ENCODE peak calls at places on chromosomes 2 and 18, in seven cellular contexts. One of them, this sample, is unnamed.

GRCh38 chr18:27605107-27605834 is 420.2 kb upstream of the CHST9 start:
- DNase-seq in fibroblast of lung: peak; percentile 70
- DNase-seq in aorta: peak; percentile 43
- DNase-seq in psoas muscle: no peak
- DNase-seq in neural progenitor cell: peak; percentile 88
- DNase-seq in GM12878: no peak
- DNase-seq in tibial nerve: peak; percentile 60
- DNase-seq in this sample: peak; percentile 74

GRCh38 chr2:66694087-66694858 is 259.3 kb downstream of the MEIS1 start:
- DNase-seq in fibroblast of lung: no peak
- DNase-seq in aorta: no peak
- DNase-seq in psoas muscle: no peak
- DNase-seq in neural progenitor cell: no peak
- DNase-seq in GM12878: no peak
- DNase-seq in tibial nerve: no peak
- DNase-seq in this sample: no peak

GRCh38 chr2:12763486-12763885 is 46.8 kb downstream of the TRIB2 start:
- DNase-seq in fibroblast of lung: no peak
- DNase-seq in aorta: no peak
- DNase-seq in psoas muscle: no peak
- DNase-seq in neural progenitor cell: no peak
- DNase-seq in GM12878: no peak
- DNase-seq in tibial nerve: no peak
- DNase-seq in this sample: no peak

GRCh38 chr2:64887565-64887964 is 101.6 kb upstream of the SLC1A4 start:
- DNase-seq in fibroblast of lung: no peak
- DNase-seq in aorta: no peak
- DNase-seq in psoas muscle: no peak
- DNase-seq in neural progenitor cell: no peak
- DNase-seq in GM12878: no peak
- DNase-seq in tibial nerve: no peak
- DNase-seq in this sample: no peak

GRCh38 chr2:95359501-95359930 is 43.0 kb upstream of the FAHD2A start:
- DNase-seq in fibroblast of lung: no peak
- DNase-seq in aorta: no peak
- DNase-seq in psoas muscle: no peak
- DNase-seq in neural progenitor cell: no peak
- DNase-seq in GM12878: no peak
- DNase-seq in tibial nerve: no peak
- DNase-seq in this sample: no peak

GRCh38 chr2:164781394-164781793 is 60.2 kb downstream of the COBLL1 start:
- DNase-seq in fibroblast of lung: no peak
- DNase-seq in aorta: no peak
- DNase-seq in psoas muscle: no peak
- DNase-seq in neural progenitor cell: no peak
- DNase-seq in GM12878: no peak
- DNase-seq in tibial nerve: no peak
- DNase-seq in this sample: no peak

GRCh38 chr2:58006256-58006951 is 40.2 kb upstream of the VRK2 start:
- DNase-seq in fibroblast of lung: no peak
- DNase-seq in aorta: no peak
- DNase-seq in psoas muscle: no peak
- DNase-seq in neural progenitor cell: no peak
- DNase-seq in GM12878: no peak
- DNase-seq in tibial nerve: no peak
- DNase-seq in this sample: no peak

GRCh38 chr2:191740016-191740419 is 62.1 kb downstream of the NABP1 start:
- DNase-seq in fibroblast of lung: no peak
- DNase-seq in aorta: no peak
- DNase-seq in psoas muscle: no peak
- DNase-seq in neural progenitor cell: no peak
- DNase-seq in GM12878: peak; percentile 20
- DNase-seq in tibial nerve: no peak
- DNase-seq in this sample: no peak

GRCh38 chr2:39730685-39731302 is 48.3 kb downstream of the THUMPD2 start:
- DNase-seq in fibroblast of lung: peak; percentile 25
- DNase-seq in aorta: no peak
- DNase-seq in psoas muscle: no peak
- DNase-seq in neural progenitor cell: peak; percentile 39
- DNase-seq in GM12878: no peak
- DNase-seq in tibial nerve: no peak
- DNase-seq in this sample: no peak

GRCh38 chr18:5879479-5879882 is 15.8 kb downstream of the TMEM200C start:
- DNase-seq in fibroblast of lung: peak; percentile 66
- DNase-seq in aorta: no peak
- DNase-seq in psoas muscle: no peak
- DNase-seq in neural progenitor cell: peak; percentile 31
- DNase-seq in GM12878: no peak
- DNase-seq in tibial nerve: no peak
- DNase-seq in this sample: peak; percentile 5

GRCh38 chr18:8322486-8322885 is 286.8 kb upstream of the RAB12 start:
- DNase-seq in fibroblast of lung: no peak
- DNase-seq in aorta: no peak
- DNase-seq in psoas muscle: no peak
- DNase-seq in neural progenitor cell: no peak
- DNase-seq in GM12878: no peak
- DNase-seq in tibial nerve: no peak
- DNase-seq in this sample: no peak

GRCh38 chr2:47437287-47437686 is 34.3 kb downstream of the MSH2 start:
- DNase-seq in fibroblast of lung: peak; percentile 71
- DNase-seq in aorta: no peak
- DNase-seq in psoas muscle: no peak
- DNase-seq in neural progenitor cell: peak; percentile 31
- DNase-seq in GM12878: no peak
- DNase-seq in tibial nerve: no peak
- DNase-seq in this sample: no peak

GRCh38 chr2:23584054-23584745 is 199.2 kb downstream of the KLHL29 start:
- DNase-seq in fibroblast of lung: no peak
- DNase-seq in aorta: peak; percentile 76
- DNase-seq in psoas muscle: peak; percentile 79
- DNase-seq in neural progenitor cell: no peak
- DNase-seq in GM12878: no peak
- DNase-seq in tibial nerve: no peak
- DNase-seq in this sample: no peak

GRCh38 chr18:6414723-6415362 is at the start of gene L3MBTL4:
- DNase-seq in fibroblast of lung: no peak
- DNase-seq in aorta: no peak
- DNase-seq in psoas muscle: peak; percentile 51
- DNase-seq in neural progenitor cell: peak; percentile 53
- DNase-seq in GM12878: no peak
- DNase-seq in tibial nerve: peak; percentile 7
- DNase-seq in this sample: no peak

GRCh38 chr2:100393362-100393761 is 24.1 kb downstream of the CHST10 start:
- DNase-seq in fibroblast of lung: no peak
- DNase-seq in aorta: no peak
- DNase-seq in psoas muscle: no peak
- DNase-seq in neural progenitor cell: no peak
- DNase-seq in GM12878: no peak
- DNase-seq in tibial nerve: no peak
- DNase-seq in this sample: no peak

GRCh38 chr2:26246818-26247217 is 2.1 kb downstream of the HADHB start:
- DNase-seq in fibroblast of lung: peak; percentile 57
- DNase-seq in aorta: no peak
- DNase-seq in psoas muscle: peak; percentile 82
- DNase-seq in neural progenitor cell: no peak
- DNase-seq in GM12878: peak; percentile 21
- DNase-seq in tibial nerve: no peak
- DNase-seq in this sample: peak; percentile 19

GRCh38 chr2:7014201-7014640 is 97.0 kb downstream of the RNF144A start:
- DNase-seq in fibroblast of lung: no peak
- DNase-seq in aorta: no peak
- DNase-seq in psoas muscle: no peak
- DNase-seq in neural progenitor cell: peak; percentile 69
- DNase-seq in GM12878: no peak
- DNase-seq in tibial nerve: no peak
- DNase-seq in this sample: peak; percentile 54

GRCh38 chr18:56913970-56914369 is 232.9 kb upstream of the BOD1L2 start:
- DNase-seq in fibroblast of lung: no peak
- DNase-seq in aorta: no peak
- DNase-seq in psoas muscle: no peak
- DNase-seq in neural progenitor cell: no peak
- DNase-seq in GM12878: no peak
- DNase-seq in tibial nerve: no peak
- DNase-seq in this sample: no peak

GRCh38 chr2:104871566-104872033 is 17.7 kb downstream of the POU3F3 start:
- DNase-seq in fibroblast of lung: no peak
- DNase-seq in aorta: no peak
- DNase-seq in psoas muscle: no peak
- DNase-seq in neural progenitor cell: no peak
- DNase-seq in GM12878: no peak
- DNase-seq in tibial nerve: no peak
- DNase-seq in this sample: no peak

GRCh38 chr2:43604674-43605073 is 8.8 kb upstream of the THADA start:
- DNase-seq in fibroblast of lung: no peak
- DNase-seq in aorta: no peak
- DNase-seq in psoas muscle: no peak
- DNase-seq in neural progenitor cell: no peak
- DNase-seq in GM12878: no peak
- DNase-seq in tibial nerve: no peak
- DNase-seq in this sample: no peak

GRCh38 chr2:95388091-95388692 is 14.3 kb upstream of the FAHD2A start:
- DNase-seq in fibroblast of lung: no peak
- DNase-seq in aorta: no peak
- DNase-seq in psoas muscle: no peak
- DNase-seq in neural progenitor cell: no peak
- DNase-seq in GM12878: no peak
- DNase-seq in tibial nerve: no peak
- DNase-seq in this sample: no peak

GRCh38 chr18:44743626-44744025 is 62.9 kb downstream of the SETBP1 start:
- DNase-seq in fibroblast of lung: no peak
- DNase-seq in aorta: no peak
- DNase-seq in psoas muscle: no peak
- DNase-seq in neural progenitor cell: peak; percentile 21
- DNase-seq in GM12878: no peak
- DNase-seq in tibial nerve: no peak
- DNase-seq in this sample: no peak

GRCh38 chr2:10028407-10028987 is 14.9 kb upstream of the KLF11 start:
- DNase-seq in fibroblast of lung: no peak
- DNase-seq in aorta: no peak
- DNase-seq in psoas muscle: no peak
- DNase-seq in neural progenitor cell: peak; percentile 40
- DNase-seq in GM12878: no peak
- DNase-seq in tibial nerve: no peak
- DNase-seq in this sample: no peak

GRCh38 chr2:238160206-238161129 is 1.7 kb downstream of the ERFE start:
- DNase-seq in fibroblast of lung: peak; percentile 51
- DNase-seq in aorta: peak; percentile 45
- DNase-seq in psoas muscle: peak; percentile 57
- DNase-seq in neural progenitor cell: peak; percentile 62
- DNase-seq in GM12878: no peak
- DNase-seq in tibial nerve: no peak
- DNase-seq in this sample: no peak

GRCh38 chr2:241443486-241444223 is 64.7 kb downstream of the STK25 start:
- DNase-seq in fibroblast of lung: peak; percentile 17
- DNase-seq in aorta: no peak
- DNase-seq in psoas muscle: no peak
- DNase-seq in neural progenitor cell: no peak
- DNase-seq in GM12878: peak; percentile 83
- DNase-seq in tibial nerve: peak; percentile 35
- DNase-seq in this sample: peak; percentile 50

GRCh38 chr18:80147418-80148315 is 38.6 kb downstream of the ADNP2 start:
- DNase-seq in fibroblast of lung: peak; percentile 76
- DNase-seq in aorta: peak; percentile 88
- DNase-seq in psoas muscle: peak; percentile 89
- DNase-seq in neural progenitor cell: peak; percentile 51
- DNase-seq in GM12878: peak; percentile 60
- DNase-seq in tibial nerve: peak; percentile 94
- DNase-seq in this sample: peak; percentile 43
- H3K4me3 ChIP-seq in fibroblast of lung: peak overlapping the region; percentile 74
- H3K4me3 ChIP-seq in aorta: no peak overlapping the region
- H3K4me3 ChIP-seq in psoas muscle: peak overlapping the region; percentile 78
- H3K4me3 ChIP-seq in neural progenitor cell: peak overlapping the region; percentile 32
- H3K4me3 ChIP-seq in GM12878: peak overlapping the region; percentile 72
- H3K4me3 ChIP-seq in tibial nerve: peak overlapping the region; percentile 60
- H3K4me3 ChIP-seq in this sample: no peak overlapping the region

DNA sequence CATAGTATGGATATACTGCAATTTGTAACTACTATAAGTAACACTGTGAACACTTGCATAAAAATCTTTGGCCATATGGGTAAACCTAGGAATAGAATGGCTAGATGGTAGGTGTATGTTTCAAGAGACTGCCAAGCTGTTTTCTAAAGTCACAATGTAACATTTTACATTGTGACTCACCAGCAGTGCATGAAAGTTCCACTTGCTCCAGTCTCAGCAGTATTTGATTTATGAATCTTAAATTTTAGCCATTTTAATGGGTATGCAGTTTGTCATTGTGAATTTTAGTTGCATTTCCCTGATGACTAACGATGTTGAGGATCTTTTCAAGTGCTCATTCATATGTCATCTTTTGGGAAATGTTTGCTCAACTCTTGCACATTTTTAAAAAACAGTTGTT is 86.1 kb downstream of the FARSB start:
- DNase-seq in fibroblast of lung: peak; percentile 42
- DNase-seq in aorta: no peak
- DNase-seq in psoas muscle: no peak
- DNase-seq in neural progenitor cell: no peak
- DNase-seq in GM12878: no peak
- DNase-seq in tibial nerve: no peak
- DNase-seq in this sample: no peak
- H3K36me3 ChIP-seq in fibroblast of lung: no peaks in the 10 kb centered on the region
- H3K36me3 ChIP-seq in aorta: peaks cover 8% of the 10 kb centered on the region
- H3K36me3 ChIP-seq in psoas muscle: peaks cover 18% of the 10 kb centered on the region
- H3K36me3 ChIP-seq in neural progenitor cell: no peaks in the 10 kb centered on the region
- H3K36me3 ChIP-seq in GM12878: peaks cover 20% of the 10 kb centered on the region
- H3K36me3 ChIP-seq in tibial nerve: peaks cover 38% of the 10 kb centered on the region
- H3K36me3 ChIP-seq in this sample: peaks cover 44% of the 10 kb centered on the region

DNA sequence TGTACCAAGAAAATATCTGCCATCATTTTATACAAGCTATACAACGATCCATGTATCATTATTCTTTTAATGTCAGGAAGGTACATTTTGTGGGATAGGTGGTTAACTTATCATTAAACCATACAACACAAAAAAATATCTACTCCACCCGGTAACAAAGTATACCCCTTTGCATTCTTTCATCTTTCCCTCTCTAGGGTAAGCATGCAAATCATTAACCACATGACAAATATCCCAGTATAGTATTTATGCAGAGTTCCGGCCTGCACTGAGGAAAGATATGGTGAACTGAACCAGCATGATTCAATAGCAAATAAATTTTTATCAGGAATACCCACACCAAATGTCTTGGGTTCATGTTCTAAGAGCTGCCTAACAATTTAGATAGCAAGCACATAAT is 22.5 kb upstream of the SULT1C2 start:
- DNase-seq in fibroblast of lung: no peak
- DNase-seq in aorta: no peak
- DNase-seq in psoas muscle: no peak
- DNase-seq in neural progenitor cell: no peak
- DNase-seq in GM12878: no peak
- DNase-seq in tibial nerve: no peak
- DNase-seq in this sample: no peak
- H3K4me1 ChIP-seq in fibroblast of lung: peaks cover 9% of the 10 kb centered on the region
- H3K4me1 ChIP-seq in aorta: no peaks in the 10 kb centered on the region
- H3K4me1 ChIP-seq in psoas muscle: no peaks in the 10 kb centered on the region
- H3K4me1 ChIP-seq in neural progenitor cell: peaks cover 12% of the 10 kb centered on the region
- H3K4me1 ChIP-seq in GM12878: no peaks in the 10 kb centered on the region
- H3K4me1 ChIP-seq in tibial nerve: peaks cover 4% of the 10 kb centered on the region
- H3K4me1 ChIP-seq in this sample: no peaks in the 10 kb centered on the region

DNA sequence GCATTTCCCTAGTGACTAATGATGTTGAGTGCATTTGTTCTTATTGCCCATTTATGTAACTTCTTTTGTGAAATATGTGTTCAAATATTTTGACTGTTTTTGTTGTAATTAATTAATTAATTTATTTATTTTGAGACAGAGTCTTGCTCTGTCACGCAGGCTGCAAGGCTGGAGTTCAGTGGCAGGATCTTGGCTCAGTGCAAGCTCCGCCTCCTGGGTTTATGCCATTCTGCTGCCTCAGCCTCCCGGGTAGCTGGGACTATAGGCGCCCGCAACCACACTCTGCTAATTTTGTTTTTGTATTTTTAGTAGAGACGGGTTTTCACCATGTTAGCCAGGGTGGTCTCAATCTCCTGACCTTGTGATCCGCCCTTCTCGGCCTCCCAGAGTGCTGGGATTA is 71.9 kb downstream of the TAF4B start:
- DNase-seq in fibroblast of lung: no peak
- DNase-seq in aorta: no peak
- DNase-seq in psoas muscle: no peak
- DNase-seq in neural progenitor cell: no peak
- DNase-seq in GM12878: no peak
- DNase-seq in tibial nerve: no peak
- DNase-seq in this sample: no peak
- H3K4me3 ChIP-seq in fibroblast of lung: no peak overlapping the region
- H3K4me3 ChIP-seq in aorta: no peak overlapping the region
- H3K4me3 ChIP-seq in psoas muscle: no peak overlapping the region
- H3K4me3 ChIP-seq in neural progenitor cell: no peak overlapping the region
- H3K4me3 ChIP-seq in GM12878: no peak overlapping the region
- H3K4me3 ChIP-seq in tibial nerve: no peak overlapping the region
- H3K4me3 ChIP-seq in this sample: no peak overlapping the region